ENCODE peak calls at places on chromosomes 13 and 19, in five cellular contexts. S is heart right ventricle, K is WERI-Rb-1, E is T1000, I is BJ. H is an unnamed sample.

GRCh38 chr19:708154-709141 is at the start of gene PALM:
- DNase-seq in S (peak), K (peak), E (no peak), I (no peak), H (no peak)

GRCh38 chr13:23766939-23767338 is 122.3 kb downstream of the MIPEP start:
- DNase-seq in S (no peak), K (no peak), E (no peak), I (no peak), H (no peak)

GRCh38 chr13:23447927-23448326 is 14.4 kb upstream of the SACS start:
- DNase-seq in S (no peak), K (peak), E (no peak), I (peak), H (no peak)

GRCh38 chr13:49093376-49093775 is 117.7 kb downstream of the FNDC3A start:
- DNase-seq in S (no peak), K (no peak), E (no peak), I (no peak), H (no peak)

GRCh38 chr13:45781553-45782326 is 69.8 kb downstream of the SIAH3 start:
- DNase-seq in S (peak), K (no peak), E (peak), I (no peak), H (no peak)

GRCh38 chr19:3319643-3320353 is 46.6 kb upstream of the NFIC start:
- DNase-seq in S (no peak), K (no peak), E (no peak), I (no peak), H (no peak)

GRCh38 chr13:72166102-72166660 is 299.2 kb upstream of the DACH1 start:
- DNase-seq in S (no peak), K (no peak), E (no peak), I (no peak), H (no peak)

GRCh38 chr13:44818428-44818827 is 170.8 kb downstream of the NUFIP1 start:
- DNase-seq in S (no peak), K (peak), E (no peak), I (no peak), H (no peak)

GRCh38 chr13:21297452-21297851 is 121.0 kb downstream of the MRPL57 start:
- DNase-seq in S (no peak), K (no peak), E (no peak), I (no peak), H (no peak)

GRCh38 chr13:46170687-46171086 is 11.3 kb downstream of the LCP1 start:
- DNase-seq in S (no peak), K (no peak), E (no peak), I (no peak), H (no peak)

GRCh38 chr19:50489461-50490011 is 12.9 kb upstream of the GARIN5A start:
- DNase-seq in S (no peak), K (no peak), E (no peak), I (no peak), H (no peak)

GRCh38 chr13:75838366-75839017 is 202.4 kb downstream of the LMO7 start:
- DNase-seq in S (no peak), K (no peak), E (no peak), I (no peak), H (no peak)

GRCh38 chr13:45674908-45675307 is 27.2 kb upstream of the CBY2 start:
- DNase-seq in S (no peak), K (no peak), E (peak), I (peak), H (no peak)

GRCh38 chr19:15091918-15092753 is 10.1 kb downstream of the OR1I1 start:
- DNase-seq in S (peak), K (no peak), E (no peak), I (no peak), H (no peak)

GRCh38 chr19:28443361-28443760 is 769.6 kb downstream of the UQCRFS1 start:
- DNase-seq in S (no peak), K (no peak), E (no peak), I (no peak), H (no peak)

GRCh38 chr19:44604241-44604640 is 9.1 kb upstream of the IGSF23 start:
- DNase-seq in S (no peak), K (no peak), E (no peak), I (no peak), H (no peak)

GRCh38 chr19:51083181-51083580 is 494 bp upstream of the KLK14 start:
- DNase-seq in S (no peak), K (no peak), E (no peak), I (no peak), H (no peak)

GRCh38 chr19:38512277-38512676 is 78.8 kb downstream of the RYR1 start:
- DNase-seq in S (no peak), K (no peak), E (no peak), I (no peak), H (no peak)

GRCh38 chr13:84810781-84811180 is 928.5 kb upstream of the SLITRK1 start:
- DNase-seq in S (no peak), K (no peak), E (no peak), I (no peak), H (no peak)

GRCh38 chr19:31693870-31694269 is 344.6 kb upstream of the TSHZ3 start:
- DNase-seq in S (no peak), K (no peak), E (no peak), I (no peak), H (no peak)

GRCh38 chr13:40388617-40389016 is 277.8 kb downstream of the FOXO1 start:
- DNase-seq in S (no peak), K (no peak), E (no peak), I (peak), H (peak)

GRCh38 chr13:35912841-35913240 is 218.3 kb downstream of the DCLK1 start:
- DNase-seq in S (no peak), K (no peak), E (no peak), I (no peak), H (no peak)

GRCh38 chr19:18733196-18733647 is 49.7 kb downstream of the CRTC1 start:
- DNase-seq in S (peak), K (no peak), E (no peak), I (no peak), H (no peak)

GRCh38 chr13:24511019-24511823 is 1.4 kb downstream of the PARP4 start:
- DNase-seq in S (no peak), K (no peak), E (no peak), I (peak), H (peak)

GRCh38 chr13:23631676-23632622 is 61.7 kb downstream of the TNFRSF19 start:
- DNase-seq in S (no peak), K (no peak), E (no peak), I (no peak), H (no peak)

GRCh38 chr13:57630661-57631606 is 610 bp upstream of the PCDH17 start:
- DNase-seq in S (no peak), K (no peak), E (peak), I (no peak), H (no peak)

GRCh38 chr13:77779461-77780272 is 82.2 kb downstream of the SLAIN1 start:
- DNase-seq in S (no peak), K (peak), E (no peak), I (peak), H (no peak)